ENCODE peak calls at places on chromosomes 6 and 20, in five cellular contexts. A, Z, M, Q and T are unnamed samples.

GRCh38 chr20:47503685-47504084 is 2.0 kb downstream of the NCOA3 start:
- DNase-seq in M (no peak), Z (no peak), A (no peak), Q (no peak), T (no peak)

GRCh38 chr6:165983112-165984072 is 184.3 kb downstream of the TBXT start:
- DNase-seq in A (no peak), Z (no peak), Q (no peak), M (no peak), T (no peak)

GRCh38 chr20:57109151-57109953 is 157.1 kb downstream of the BMP7 start:
- DNase-seq in Q (no peak), Z (no peak), M (no peak), A (no peak), T (no peak)

GRCh38 chr6:133631421-133631820 is 257.5 kb upstream of the TCF21 start:
- DNase-seq in A (peak; percentile 64), Q (no peak), Z (no peak), M (no peak), T (no peak)

GRCh38 chr6:23140879-23141278 is 571.5 kb downstream of the HDGFL1 start:
- DNase-seq in Q (no peak), Z (no peak), M (no peak), A (no peak), T (no peak)

GRCh38 chr6:52297433-52297832 is 12.9 kb upstream of the MCM3 start:
- DNase-seq in Q (no peak), A (no peak), Z (no peak), M (no peak), T (no peak)

GRCh38 chr20:25551413-25552210 is 33.7 kb downstream of the NINL start:
- DNase-seq in M (no peak), Z (no peak), Q (no peak), A (no peak), T (no peak)

GRCh38 chr6:154412106-154412820 is 55.7 kb upstream of the IPCEF1 start:
- DNase-seq in Q (no peak), M (no peak), Z (no peak), A (no peak), T (no peak)

DNA sequence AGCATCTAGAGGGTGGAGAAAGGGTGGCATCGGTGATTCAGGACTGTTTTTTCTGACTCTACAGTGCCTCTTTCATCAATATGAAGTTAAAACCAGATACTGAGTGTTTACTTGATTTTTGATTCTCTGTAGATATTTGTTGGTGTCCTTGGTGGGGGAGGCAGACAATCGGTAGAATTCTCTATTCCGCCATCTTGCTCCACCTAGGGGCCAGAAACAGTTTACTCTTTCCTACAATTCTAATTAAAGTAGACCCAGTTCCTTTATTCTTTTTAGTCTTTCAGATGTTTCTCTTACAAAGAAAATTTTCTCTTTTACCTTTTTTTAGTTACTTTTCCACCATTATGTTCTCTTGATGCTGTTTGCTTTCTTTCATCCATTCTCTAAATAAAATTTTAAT is 162.1 kb upstream of the RAB32 start:
- DNase-seq in Q (no peak), A (no peak), Z (no peak), M (no peak), T (no peak)
- TF ChIP-seq CTCF in Q (no peak), A (no peak), Z (no peak), M (no peak), T (no peak)

GRCh38 chr6:169251371-169251802 is 2.3 kb downstream of the THBS2 start:
- DNase-seq in Q (peak; percentile 57), Z (no peak), A (no peak), M (no peak), T (no peak)

GRCh38 chr6:169251822-169252804 is 1.5 kb downstream of the THBS2 start:
- DNase-seq in M (no peak), A (no peak), Z (peak; percentile 31), Q (peak; percentile 40), T (no peak)

GRCh38 chr6:169253341-169253740 is 305 bp downstream of the THBS2 start:
- DNase-seq in Q (no peak), M (no peak), A (no peak), Z (peak; percentile 38), T (no peak)

GRCh38 chr6:169253745-169254238 is at the start of gene THBS2:
- DNase-seq in A (no peak), Q (peak; percentile 83), Z (peak; percentile 62), M (no peak), T (peak; percentile 96)

GRCh38 chr6:169252805-169253189 is 849 bp downstream of the THBS2 start:
- DNase-seq in M (no peak), Q (peak; percentile 64), A (no peak), Z (no peak), T (no peak)
- H3K4me3 ChIP-seq in M (no peak overlapping the region), Q (peak overlapping the region; percentile 49), A (no peak overlapping the region), Z (peak overlapping the region; percentile 37), T (peak overlapping the region; percentile 52)

GRCh38 chr6:151239603-151240035 is at the start of gene AKAP12:
- DNase-seq in A (peak; percentile 28), Q (peak; percentile 73), Z (no peak), M (no peak), T (peak; percentile 92)

GRCh38 chr6:151240036-151240685 is 394 bp downstream of the AKAP12 start:
- DNase-seq in Q (peak; percentile 84), Z (peak; percentile 72), M (peak; percentile 59), A (peak; percentile 73), T (no peak)

GRCh38 chr6:151241853-151242252 is 2.1 kb downstream of the AKAP12 start:
- DNase-seq in A (no peak), M (no peak), Q (no peak), Z (no peak), T (no peak)

GRCh38 chr6:151240861-151241642 is 1.3 kb downstream of the AKAP12 start:
- DNase-seq in Q (peak; percentile 69), Z (peak; percentile 70), M (no peak), A (peak; percentile 54), T (no peak)

DNA sequence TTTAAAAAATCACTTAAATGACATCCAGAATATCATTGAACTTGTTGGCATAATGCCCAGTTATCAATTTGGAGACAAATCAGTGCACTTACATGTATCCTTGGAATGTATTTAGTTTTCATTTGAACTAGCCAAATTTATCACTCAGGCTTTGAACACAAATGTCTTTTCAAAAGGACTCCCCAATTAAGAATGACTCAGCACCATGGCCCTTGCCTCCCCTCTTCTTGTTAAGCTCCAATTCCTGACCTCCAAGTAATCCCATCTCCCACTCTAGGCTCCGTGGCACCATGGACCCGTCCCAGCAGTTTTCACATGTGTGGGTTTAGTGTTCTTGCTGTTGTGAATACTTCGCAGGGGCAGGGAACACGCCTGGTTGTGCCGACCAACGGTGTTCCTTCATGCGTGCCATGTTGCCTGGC is 2.7 kb downstream of the AKAP12 start:
- DNase-seq in Q (no peak), A (no peak), M (no peak), Z (no peak), T (no peak)
- H3K27ac ChIP-seq in Q (no peak overlapping the region), A (peak overlapping the region; percentile 55), M (peak overlapping the region; percentile 75), Z (no peak overlapping the region), T (no peak overlapping the region)

DNA sequence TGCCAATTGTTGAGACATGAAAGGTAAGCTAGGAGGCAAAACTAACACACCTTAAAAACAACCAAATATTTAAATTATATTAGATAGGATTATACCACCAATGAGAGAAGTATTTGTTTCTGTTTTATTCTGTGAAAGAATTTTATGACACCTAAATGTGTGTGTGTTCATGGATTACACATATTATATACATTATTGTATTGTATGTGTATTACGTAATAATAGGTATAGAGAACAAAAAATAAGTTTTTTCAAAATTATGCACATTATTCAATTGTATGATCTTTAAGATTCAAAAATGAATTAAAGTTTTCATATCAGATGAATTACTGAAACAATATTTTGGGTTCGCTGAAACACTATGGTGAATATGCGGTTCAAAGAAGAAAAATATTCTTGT is 84.3 kb upstream of the FABP7 start:
- DNase-seq in A (no peak), Q (no peak), Z (no peak), M (no peak), T (no peak)
- TF ChIP-seq CTCF in A (no peak), Q (no peak), Z (no peak), M (no peak), T (no peak)

GRCh38 chr20:58670097-58670496 is 19.0 kb downstream of the STX16 start:
- DNase-seq in Q (no peak), Z (no peak), M (no peak), A (no peak), T (no peak)

GRCh38 chr20:58667975-58668374 is 16.9 kb downstream of the STX16 start:
- DNase-seq in A (no peak), Z (no peak), M (no peak), Q (no peak), T (no peak)

GRCh38 chr20:58669287-58670006 is 18.4 kb downstream of the STX16 start:
- DNase-seq in A (no peak), Z (peak; percentile 67), M (no peak), Q (no peak), T (no peak)

GRCh38 chr20:58670659-58671058 is 19.6 kb downstream of the STX16 start:
- DNase-seq in Q (no peak), A (no peak), Z (no peak), M (no peak), T (no peak)

GRCh38 chr20:58668901-58669286 is 17.8 kb downstream of the STX16 start:
- DNase-seq in A (no peak), M (no peak), Z (no peak), Q (no peak), T (no peak)
- H3K4me3 ChIP-seq in A (no peak overlapping the region), M (no peak overlapping the region), Z (no peak overlapping the region), Q (no peak overlapping the region), T (no peak overlapping the region)

DNA sequence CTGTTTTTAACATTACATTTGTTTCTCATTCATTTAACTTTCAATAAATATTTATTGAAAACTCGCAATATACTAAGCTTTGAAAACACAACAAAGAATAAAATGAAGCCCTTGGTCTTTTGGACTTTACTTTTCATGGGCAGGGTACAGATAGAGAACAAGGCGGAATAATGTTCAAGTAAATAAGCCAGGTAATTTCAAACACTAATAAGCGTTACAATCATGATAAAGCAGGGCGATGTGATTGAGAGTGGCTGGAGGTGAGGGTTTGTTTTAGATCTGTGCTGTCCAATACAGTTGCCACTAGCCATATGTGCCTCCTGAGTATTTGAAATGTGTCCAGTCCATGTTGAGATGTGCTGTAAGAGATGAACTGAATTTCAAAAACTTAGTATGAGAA is 307.1 kb downstream of the ALDH8A1 start:
- DNase-seq in Z (no peak), Q (no peak), M (no peak), A (no peak), T (no peak)
- H3K27ac ChIP-seq in Z (no peak overlapping the region), Q (no peak overlapping the region), M (no peak overlapping the region), A (no peak overlapping the region), T (no peak overlapping the region)

DNA sequence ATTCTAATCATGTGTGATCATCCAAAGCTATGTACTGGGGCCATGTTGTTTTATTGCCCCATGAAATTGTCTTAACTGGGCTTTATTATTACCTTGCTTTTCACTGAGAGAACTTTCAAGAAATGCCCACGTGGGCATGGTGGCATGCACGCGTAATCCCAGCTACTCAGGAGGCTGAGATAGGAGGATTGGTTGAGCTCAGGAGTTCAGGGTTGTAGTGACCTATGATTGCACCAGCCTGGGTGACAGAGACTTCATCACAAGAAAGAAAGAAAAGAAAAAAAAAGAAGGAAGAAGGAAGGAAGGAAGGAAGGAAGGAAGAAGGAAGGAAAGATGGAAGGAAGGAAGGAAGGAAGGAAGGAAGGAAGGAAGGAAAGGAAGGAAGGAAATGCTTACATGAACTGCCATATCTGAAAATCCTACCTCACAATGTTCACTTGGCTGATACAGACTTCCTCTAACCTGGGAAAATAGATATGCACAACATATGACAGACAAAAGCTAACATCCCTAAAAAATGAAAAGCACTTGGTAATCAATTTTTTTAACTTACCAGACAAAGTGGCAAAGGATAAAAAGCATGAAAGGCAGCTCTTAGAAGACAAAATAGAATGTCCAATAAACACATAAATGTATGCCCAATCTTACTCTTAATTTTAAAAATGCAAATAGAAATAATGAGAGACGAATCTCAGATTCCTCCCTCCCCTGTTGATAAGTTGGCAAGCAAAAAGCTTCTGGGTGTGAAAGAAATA is 25.5 kb upstream of the TMEM244 start:
- DNase-seq in Z (no peak), A (no peak), M (no peak), Q (no peak), T (no peak)
- TF ChIP-seq CTCF in Z (no peak), A (no peak), M (no peak), Q (no peak), T (no peak)